ENCODE peak calls at places on chromosomes 12 and 14, in four cellular contexts. One of them, this sample, is unnamed.

GRCh38 chr12:27462151-27462694 is 15.7 kb downstream of the SMCO2 start:
- DNase-seq in gastrocnemius medialis: no peak
- DNase-seq in NCI-H1417: no peak
- DNase-seq in adipocyte: peak
- DNase-seq in this sample: no peak

GRCh38 chr14:99436247-99437180 is 44.1 kb downstream of the SETD3 start:
- DNase-seq in adipocyte: peak
- DNase-seq in gastrocnemius medialis: no peak
- DNase-seq in NCI-H1417: no peak
- DNase-seq in this sample: no peak

GRCh38 chr12:46933947-46934346 is 108.2 kb upstream of the SLC38A4 start:
- DNase-seq in adipocyte: peak
- DNase-seq in gastrocnemius medialis: no peak
- DNase-seq in NCI-H1417: no peak
- DNase-seq in this sample: no peak

GRCh38 chr14:24243336-24243836 is 963 bp upstream of the TINF2 start:
- DNase-seq in gastrocnemius medialis: no peak
- DNase-seq in NCI-H1417: no peak
- DNase-seq in adipocyte: no peak
- DNase-seq in this sample: no peak

GRCh38 chr12:60152756-60153155 is 556.9 kb downstream of the SLC16A7 start:
- DNase-seq in NCI-H1417: no peak
- DNase-seq in adipocyte: no peak
- DNase-seq in gastrocnemius medialis: no peak
- DNase-seq in this sample: no peak

GRCh38 chr12:6226701-6227096 is 26.5 kb downstream of the CD9 start:
- DNase-seq in adipocyte: no peak
- DNase-seq in gastrocnemius medialis: no peak
- DNase-seq in NCI-H1417: no peak
- DNase-seq in this sample: peak

GRCh38 chr14:68476212-68476964 is 316.5 kb downstream of the ZFP36L1 start:
- DNase-seq in adipocyte: peak
- DNase-seq in gastrocnemius medialis: peak
- DNase-seq in NCI-H1417: no peak
- DNase-seq in this sample: no peak

GRCh38 chr12:42977451-42978230 is 388.1 kb upstream of the PRICKLE1 start:
- DNase-seq in gastrocnemius medialis: no peak
- DNase-seq in adipocyte: peak
- DNase-seq in NCI-H1417: no peak
- DNase-seq in this sample: no peak

GRCh38 chr12:32437095-32437515 is 37.7 kb downstream of the FGD4 start:
- DNase-seq in gastrocnemius medialis: no peak
- DNase-seq in adipocyte: peak
- DNase-seq in NCI-H1417: no peak
- DNase-seq in this sample: no peak

GRCh38 chr12:48542300-48542928 is 17.0 kb downstream of the OR8S1 start:
- DNase-seq in NCI-H1417: peak
- DNase-seq in gastrocnemius medialis: no peak
- DNase-seq in adipocyte: peak
- DNase-seq in this sample: no peak

GRCh38 chr14:77036484-77037337 is 8.2 kb upstream of the IRF2BPL start:
- DNase-seq in gastrocnemius medialis: no peak
- DNase-seq in adipocyte: peak
- DNase-seq in NCI-H1417: peak
- DNase-seq in this sample: no peak

GRCh38 chr12:125341422-125341821 is 276.2 kb downstream of the AACS start:
- DNase-seq in gastrocnemius medialis: no peak
- DNase-seq in NCI-H1417: no peak
- DNase-seq in adipocyte: no peak
- DNase-seq in this sample: no peak

GRCh38 chr12:76762556-76762955 is 1.4 kb upstream of the ZDHHC17 start:
- DNase-seq in gastrocnemius medialis: no peak
- DNase-seq in adipocyte: no peak
- DNase-seq in NCI-H1417: no peak
- DNase-seq in this sample: no peak

GRCh38 chr12:80100566-80100965 is 1.2 kb downstream of the OTOGL start:
- DNase-seq in gastrocnemius medialis: no peak
- DNase-seq in adipocyte: peak
- DNase-seq in NCI-H1417: no peak
- DNase-seq in this sample: no peak

GRCh38 chr12:90084018-90084417 is 375.4 kb upstream of the ATP2B1 start:
- DNase-seq in adipocyte: no peak
- DNase-seq in NCI-H1417: no peak
- DNase-seq in gastrocnemius medialis: no peak
- DNase-seq in this sample: no peak

GRCh38 chr12:67630373-67631088 is 18.0 kb upstream of the DYRK2 start:
- DNase-seq in gastrocnemius medialis: no peak
- DNase-seq in NCI-H1417: no peak
- DNase-seq in adipocyte: no peak
- DNase-seq in this sample: peak

GRCh38 chr12:57575771-57576612 is 15.0 kb upstream of the PIP4K2C start:
- DNase-seq in adipocyte: no peak
- DNase-seq in NCI-H1417: no peak
- DNase-seq in gastrocnemius medialis: no peak
- DNase-seq in this sample: no peak

GRCh38 chr12:34625116-34625515 is 602.8 kb downstream of the ALG10 start:
- DNase-seq in adipocyte: peak
- DNase-seq in NCI-H1417: no peak
- DNase-seq in gastrocnemius medialis: no peak
- DNase-seq in this sample: no peak

GRCh38 chr14:75295061-75295461 is 16.4 kb downstream of the FOS start:
- DNase-seq in NCI-H1417: peak
- DNase-seq in gastrocnemius medialis: peak
- DNase-seq in adipocyte: peak
- DNase-seq in this sample: no peak

GRCh38 chr14:80350707-80351106 is 139.4 kb upstream of the DIO2 start:
- DNase-seq in gastrocnemius medialis: no peak
- DNase-seq in adipocyte: no peak
- DNase-seq in NCI-H1417: no peak
- DNase-seq in this sample: no peak

GRCh38 chr14:94613720-94614644 is 1.8 kb downstream of the SERPINA3 start:
- DNase-seq in gastrocnemius medialis: no peak
- DNase-seq in adipocyte: no peak
- DNase-seq in NCI-H1417: no peak
- DNase-seq in this sample: no peak

GRCh38 chr12:91273542-91273941 is 90.9 kb upstream of the DCN start:
- DNase-seq in gastrocnemius medialis: no peak
- DNase-seq in NCI-H1417: no peak
- DNase-seq in adipocyte: no peak
- DNase-seq in this sample: no peak

GRCh38 chr14:55845963-55846851 is 266.2 kb downstream of the KTN1 start:
- DNase-seq in adipocyte: no peak
- DNase-seq in gastrocnemius medialis: no peak
- DNase-seq in NCI-H1417: no peak
- DNase-seq in this sample: no peak

GRCh38 chr12:69900720-69901131 is 75.7 kb downstream of the MYRFL start:
- DNase-seq in NCI-H1417: peak
- DNase-seq in adipocyte: peak
- DNase-seq in gastrocnemius medialis: peak
- DNase-seq in this sample: peak

GRCh38 chr12:65510584-65511050 is 232.1 kb downstream of the MSRB3 start:
- DNase-seq in adipocyte: no peak
- DNase-seq in NCI-H1417: no peak
- DNase-seq in gastrocnemius medialis: no peak
- DNase-seq in this sample: no peak

GRCh38 chr14:87081004-87081403 is 912.0 kb downstream of the GALC start:
- DNase-seq in NCI-H1417: no peak
- DNase-seq in adipocyte: no peak
- DNase-seq in gastrocnemius medialis: no peak
- DNase-seq in this sample: no peak

GRCh38 chr14:81211844-81212243 is 8.9 kb downstream of the GTF2A1 start:
- DNase-seq in NCI-H1417: no peak
- DNase-seq in adipocyte: peak
- DNase-seq in gastrocnemius medialis: peak
- DNase-seq in this sample: no peak